ENCODE peak calls at places on chromosomes 16 and 17, in four cellular contexts. M, K, E and U are unnamed samples. For H3K4me1, the result is how much of the 10 kb centered on the place peaks cover.

GRCh38 chr17:47199627-47200324 is 9.4 kb upstream of the MYL4 start:
- DNase-seq in K (no peak), E (no peak), M (no peak), U (no peak)

GRCh38 chr17:9239260-9239820 is 218.0 kb downstream of the NTN1 start:
- DNase-seq in M (no peak), E (peak), K (no peak), U (peak)

GRCh38 chr17:15945493-15946209 is 721 bp downstream of the ADORA2B start:
- DNase-seq in K (no peak), M (no peak), E (no peak), U (no peak)

GRCh38 chr17:65530158-65530984 is 31.1 kb downstream of the AXIN2 start:
- DNase-seq in M (no peak), E (no peak), K (no peak), U (no peak)

GRCh38 chr17:13560935-13561334 is 40.8 kb downstream of the HS3ST3A1 start:
- DNase-seq in K (no peak), E (no peak), M (no peak), U (no peak)

GRCh38 chr16:89261691-89262563 is 44.4 kb downstream of the ZNF778 start:
- DNase-seq in M (no peak), E (no peak), K (no peak), U (peak)

GRCh38 chr17:71412803-71413202 is 708.0 kb upstream of the SOX9 start:
- DNase-seq in K (no peak), M (peak), E (no peak), U (no peak)

GRCh38 chr17:20089795-20090547 is 80.8 kb downstream of the SPECC1 start:
- DNase-seq in E (no peak), K (no peak), M (no peak), U (no peak)

GRCh38 chr16:69324013-69324531 is 6.3 kb downstream of the PDF start:
- DNase-seq in K (peak), E (peak), M (no peak), U (peak)

GRCh38 chr17:40110026-40110425 is 9.6 kb upstream of the NR1D1 start:
- DNase-seq in E (no peak), M (no peak), K (no peak), U (no peak)

GRCh38 chr16:67027046-67027445 is 1.9 kb upstream of the CBFB start:
- DNase-seq in M (no peak), E (no peak), K (no peak), U (no peak)

GRCh38 chr17:76544123-76544915 is 4.5 kb downstream of the PRCD start:
- DNase-seq in E (peak), K (no peak), M (no peak), U (peak)

GRCh38 chr17:51487947-51488346 is 227.6 kb downstream of the UTP18 start:
- DNase-seq in M (peak), K (no peak), E (no peak), U (no peak)

GRCh38 chr17:46043606-46044005 is 44.6 kb downstream of the STH start:
- DNase-seq in M (no peak), E (no peak), K (no peak), U (no peak)

GRCh38 chr17:3985800-3986199 is 21.6 kb upstream of the ATP2A3 start:
- DNase-seq in K (no peak), E (no peak), M (no peak), U (peak)

GRCh38 chr17:33976816-33977215 is 278.3 kb upstream of the CCL2 start:
- DNase-seq in M (no peak), K (no peak), E (no peak), U (no peak)

GRCh38 chr17:364766-365165 is 12.2 kb upstream of the RPH3AL start:
- DNase-seq in E (no peak), K (no peak), M (no peak), U (no peak)

GRCh38 chr16:87374313-87374712 is 9.3 kb downstream of the FBXO31 start:
- DNase-seq in M (no peak), K (peak), E (no peak), U (no peak)

GRCh38 chr17:10226930-10227695 is 28.7 kb upstream of the GAS7 start:
- DNase-seq in E (no peak), K (peak), M (peak), U (peak)

GRCh38 chr17:82212331-82213250 is at the start of gene CCDC57:
- DNase-seq in E (peak), K (peak), M (peak), U (peak)

GRCh38 chr16:85331685-85332084 is 219.4 kb upstream of the CIBAR2 start:
- DNase-seq in K (no peak), M (no peak), E (no peak), U (no peak)

GRCh38 chr17:38761612-38762011 is 9.1 kb downstream of the PSMB3 start:
- DNase-seq in M (peak), E (no peak), K (no peak), U (no peak)

GRCh38 chr17:10699861-10700260 is 2.5 kb downstream of the ADPRM start:
- DNase-seq in M (no peak), K (no peak), E (no peak), U (no peak)

GRCh38 chr17:31788956-31789355 is 70.1 kb downstream of the COPRS start:
- DNase-seq in E (no peak), K (no peak), M (no peak), U (no peak)

GRCh38 chr16:68242926-68243858 is 2.0 kb upstream of the PLA2G15 start:
- DNase-seq in K (peak), M (no peak), E (peak), U (no peak)

GRCh38 chr16:85357924-85358505 is 245.7 kb upstream of the CIBAR2 start:
- DNase-seq in E (no peak), M (no peak), K (no peak), U (no peak)

GRCh38 chr16:53507464-53508180 is 4.6 kb upstream of the AKTIP start:
- DNase-seq in E (no peak), M (no peak), K (no peak), U (no peak)
- H3K4me1 ChIP-seq in E (under half), M (under half), K (under half), U (under half)

GRCh38 chr17:77725851-77726250 is 232.7 kb upstream of the TNRC6C start:
- DNase-seq in E (no peak), K (no peak), M (no peak), U (no peak)

GRCh38 chr17:77728871-77729270 is 229.6 kb upstream of the TNRC6C start:
- DNase-seq in M (no peak), E (no peak), K (no peak), U (no peak)

GRCh38 chr17:77728022-77728671 is 230.4 kb upstream of the TNRC6C start:
- DNase-seq in E (no peak), K (peak), M (peak), U (peak)

GRCh38 chr17:77726549-77726957 is 231.9 kb upstream of the TNRC6C start:
- DNase-seq in E (no peak), K (no peak), M (no peak), U (no peak)

GRCh38 chr17:77727216-77727615 is 231.3 kb upstream of the TNRC6C start:
- DNase-seq in K (no peak), E (no peak), M (no peak), U (no peak)
- H3K27ac ChIP-seq in K (no peak), E (no peak), M (no peak), U (no peak)

GRCh38 chr16:27175888-27176287 is 27.4 kb upstream of the KDM8 start:
- DNase-seq in E (no peak), K (no peak), M (peak), U (no peak)

GRCh38 chr16:27177031-27177774 is 26.1 kb upstream of the KDM8 start:
- DNase-seq in K (no peak), E (no peak), M (peak), U (no peak)

GRCh38 chr16:27174007-27174406 is 29.3 kb upstream of the KDM8 start:
- DNase-seq in K (no peak), M (no peak), E (no peak), U (no peak)

GRCh38 chr16:27171584-27171983 is 31.7 kb upstream of the KDM8 start:
- DNase-seq in M (no peak), K (no peak), E (no peak), U (no peak)

GRCh38 chr16:27174798-27175197 is 28.5 kb upstream of the KDM8 start:
- DNase-seq in E (no peak), K (no peak), M (peak), U (no peak)
- H3K4me1 ChIP-seq in E (under half), K (under half), M (under half), U (under half)

DNA sequence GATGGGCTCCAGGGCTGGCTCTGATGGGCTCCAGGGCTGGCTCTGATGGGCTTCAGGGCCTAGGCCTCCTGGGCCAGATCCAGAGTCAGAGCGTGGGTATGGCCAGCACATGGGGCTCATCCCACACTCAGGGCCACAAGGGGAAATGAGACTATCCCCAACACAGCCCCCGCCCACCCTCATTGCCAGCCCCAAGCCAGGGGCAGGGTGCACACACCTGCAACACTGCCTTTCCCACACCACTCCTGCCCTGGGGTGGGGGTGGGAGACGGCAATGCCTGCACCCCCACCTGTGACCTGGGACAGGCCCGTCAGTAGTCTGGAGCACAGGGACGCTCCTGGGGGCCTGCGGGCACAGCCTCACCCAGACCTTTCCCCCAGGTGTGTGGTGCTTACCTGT is 14.3 kb upstream of the ATP6V0C start:
- DNase-seq in E (no peak), K (no peak), M (no peak), U (no peak)
- H3K27ac ChIP-seq in E (peak), K (peak), M (no peak), U (no peak)

DNA sequence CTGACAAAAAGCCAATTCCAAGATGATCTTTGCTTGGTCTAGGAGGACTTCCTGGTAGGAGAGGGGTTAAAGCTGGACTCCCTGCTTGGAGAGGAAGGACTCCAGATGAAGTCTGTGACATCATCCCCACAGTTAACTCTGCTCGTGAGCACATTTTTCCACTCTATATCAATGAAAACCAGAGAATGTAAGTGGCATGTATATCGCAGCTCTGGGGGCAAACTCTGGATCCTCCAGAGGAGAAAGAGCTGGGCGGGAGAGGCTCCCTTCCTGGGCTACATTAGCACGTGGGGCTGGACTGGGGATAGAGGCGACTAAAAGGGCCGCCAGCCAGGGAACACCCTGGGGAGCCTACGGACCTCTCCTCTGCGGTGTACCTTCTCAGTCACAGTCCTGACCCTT is 34.1 kb downstream of the HIC1 start:
- DNase-seq in E (no peak), M (no peak), K (peak), U (no peak)
- H3K4me1 ChIP-seq in E (under half), M (under half), K (half or more), U (under half)

DNA sequence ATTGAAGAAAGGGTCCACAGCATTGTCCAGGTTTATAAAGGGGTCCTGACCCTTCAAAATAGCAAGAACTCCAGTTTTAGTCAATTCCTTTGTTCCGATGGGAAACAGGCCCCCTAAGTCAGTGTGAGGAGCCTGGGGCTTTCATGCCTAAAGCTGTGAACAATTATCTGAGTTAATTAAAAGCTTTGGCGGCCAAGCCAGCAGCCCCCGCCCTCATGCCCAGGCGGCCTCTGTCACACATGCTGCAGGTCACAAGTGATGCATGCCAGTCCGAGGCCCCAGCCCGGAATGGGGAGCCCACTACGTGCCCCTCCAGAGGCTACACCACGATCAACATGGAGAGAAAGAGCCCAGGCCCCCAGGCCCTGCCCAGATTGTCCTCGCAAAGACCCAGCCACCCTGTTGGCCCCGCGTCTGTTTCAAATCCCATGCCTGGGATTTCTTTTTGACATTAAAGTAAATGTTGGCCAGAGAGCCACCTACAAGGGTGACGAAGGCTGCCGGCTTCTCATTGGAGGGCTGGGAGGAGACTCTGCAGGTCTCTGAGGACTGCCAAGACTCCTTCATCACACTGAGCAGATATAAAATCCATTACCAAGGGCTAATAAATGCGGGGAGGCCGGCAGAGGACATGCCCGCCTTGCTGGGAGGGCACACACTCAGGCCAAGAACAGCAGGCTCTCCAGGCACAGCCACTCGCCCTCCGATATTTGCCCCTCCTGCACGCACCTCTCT is 14.5 kb upstream of the PITPNM3 start:
- DNase-seq in M (no peak), K (no peak), E (no peak), U (no peak)
- H3K27ac ChIP-seq in M (no peak), K (no peak), E (no peak), U (no peak)

DNA sequence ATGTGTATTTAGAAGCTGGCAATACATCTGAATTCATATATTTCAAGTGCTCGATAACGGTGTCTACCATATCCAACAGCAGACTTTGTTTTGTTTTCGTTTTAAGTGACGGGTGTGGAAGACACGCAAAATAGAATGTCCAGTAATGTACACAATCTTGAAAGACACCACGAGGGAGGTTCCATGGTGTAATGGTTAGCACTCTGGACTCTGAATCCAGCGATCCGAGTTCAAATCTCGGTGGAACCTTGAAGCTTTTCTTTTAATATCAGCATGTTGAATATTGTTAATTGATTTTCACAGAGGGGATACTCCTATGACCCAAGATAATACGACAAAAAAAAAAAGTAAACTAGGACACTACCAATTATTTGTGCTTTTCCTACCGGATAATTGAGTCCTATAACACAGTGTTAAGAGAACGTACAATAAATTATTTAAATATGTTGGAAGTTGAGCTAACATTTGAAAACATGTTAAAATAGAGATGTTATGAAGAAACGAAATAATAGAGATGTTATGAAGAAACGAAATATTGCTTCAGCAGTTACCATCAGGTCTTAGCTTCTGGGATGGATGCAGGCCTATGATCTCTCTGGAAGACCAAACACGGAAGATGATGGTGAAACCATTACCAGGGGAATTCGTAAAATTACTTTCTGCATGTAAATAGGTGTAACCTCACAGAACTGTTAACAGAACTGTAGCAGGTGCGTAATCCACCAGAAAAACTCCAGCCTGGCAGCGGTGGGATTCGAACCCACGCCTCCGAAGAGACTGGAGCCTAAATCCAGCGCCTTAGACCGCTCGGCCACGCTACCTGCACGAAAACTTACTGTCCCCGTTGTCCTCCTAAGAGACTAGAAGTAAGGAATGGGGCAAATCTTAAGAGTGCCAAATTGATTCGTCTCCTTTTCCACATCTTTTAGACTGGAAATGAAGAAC is 1.5 kb upstream of the ALOXE3 start:
- DNase-seq in K (peak), M (peak), E (peak), U (peak)
- H3K4me1 ChIP-seq in K (under half), M (under half), E (under half), U (under half)